ENCODE peak calls at places on chromosome 1, in five cellular contexts. One of them, this sample, is unnamed.

GRCh38 chr1:112410704-112411103 is 14.7 kb downstream of the CTTNBP2NL start:
- DNase-seq in WTC11: no peak
- DNase-seq in neural progenitor cell: no peak
- DNase-seq in AG09319: no peak
- DNase-seq in ovary: no peak
- DNase-seq in this sample: no peak

GRCh38 chr1:113391643-113392271 is 1.4 kb downstream of the MAGI3 start:
- DNase-seq in neural progenitor cell: peak
- DNase-seq in AG09319: no peak
- DNase-seq in WTC11: no peak
- DNase-seq in ovary: no peak
- DNase-seq in this sample: no peak

GRCh38 chr1:234768171-234768568 is 158.2 kb upstream of the IRF2BP2 start:
- DNase-seq in WTC11: no peak
- DNase-seq in AG09319: no peak
- DNase-seq in ovary: peak
- DNase-seq in neural progenitor cell: no peak
- DNase-seq in this sample: no peak

GRCh38 chr1:15295676-15296075 is 48.7 kb downstream of the FHAD1 start:
- DNase-seq in neural progenitor cell: no peak
- DNase-seq in AG09319: no peak
- DNase-seq in WTC11: no peak
- DNase-seq in ovary: no peak
- DNase-seq in this sample: no peak

GRCh38 chr1:44300882-44301281 is 54.2 kb downstream of the ERI3 start:
- DNase-seq in AG09319: no peak
- DNase-seq in neural progenitor cell: peak
- DNase-seq in WTC11: no peak
- DNase-seq in ovary: no peak
- DNase-seq in this sample: no peak

GRCh38 chr1:195740862-195741261 is 867.4 kb downstream of the KCNT2 start:
- DNase-seq in WTC11: no peak
- DNase-seq in neural progenitor cell: no peak
- DNase-seq in AG09319: no peak
- DNase-seq in ovary: no peak
- DNase-seq in this sample: no peak

GRCh38 chr1:37176269-37176668 is 142.0 kb upstream of the GRIK3 start:
- DNase-seq in ovary: no peak
- DNase-seq in WTC11: no peak
- DNase-seq in neural progenitor cell: no peak
- DNase-seq in AG09319: no peak
- DNase-seq in this sample: no peak

GRCh38 chr1:241610056-241610815 is 29.9 kb downstream of the CHML start:
- DNase-seq in AG09319: no peak
- DNase-seq in WTC11: no peak
- DNase-seq in ovary: no peak
- DNase-seq in neural progenitor cell: peak
- DNase-seq in this sample: no peak

GRCh38 chr1:147892731-147893214 is 9.8 kb upstream of the GJA8 start:
- DNase-seq in neural progenitor cell: peak
- DNase-seq in ovary: peak
- DNase-seq in AG09319: peak
- DNase-seq in WTC11: peak
- DNase-seq in this sample: no peak

GRCh38 chr1:236311040-236311439 is 29.3 kb upstream of the ERO1B start:
- DNase-seq in ovary: no peak
- DNase-seq in AG09319: no peak
- DNase-seq in WTC11: no peak
- DNase-seq in neural progenitor cell: peak
- DNase-seq in this sample: no peak

GRCh38 chr1:236823559-236823958 is 28.5 kb downstream of the MTR start:
- DNase-seq in AG09319: no peak
- DNase-seq in ovary: no peak
- DNase-seq in WTC11: no peak
- DNase-seq in neural progenitor cell: no peak
- DNase-seq in this sample: no peak

GRCh38 chr1:56617141-56617540 is 28.0 kb upstream of the PRKAA2 start:
- DNase-seq in neural progenitor cell: peak
- DNase-seq in ovary: no peak
- DNase-seq in AG09319: no peak
- DNase-seq in WTC11: no peak
- DNase-seq in this sample: no peak

GRCh38 chr1:12194666-12195216 is 27.9 kb downstream of the TNFRSF1B start:
- DNase-seq in neural progenitor cell: no peak
- DNase-seq in ovary: no peak
- DNase-seq in WTC11: no peak
- DNase-seq in AG09319: no peak
- DNase-seq in this sample: no peak

GRCh38 chr1:26959722-26960624 is at the start of gene KDF1:
- DNase-seq in WTC11: peak
- DNase-seq in AG09319: no peak
- DNase-seq in neural progenitor cell: peak
- DNase-seq in ovary: no peak
- DNase-seq in this sample: peak

GRCh38 chr1:158121604-158122254 is 59.0 kb upstream of the CD1D start:
- DNase-seq in ovary: peak
- DNase-seq in AG09319: no peak
- DNase-seq in WTC11: peak
- DNase-seq in neural progenitor cell: peak
- DNase-seq in this sample: no peak

GRCh38 chr1:227306689-227307088 is 11.6 kb downstream of the CDC42BPA start:
- DNase-seq in neural progenitor cell: no peak
- DNase-seq in WTC11: no peak
- DNase-seq in AG09319: no peak
- DNase-seq in ovary: no peak
- DNase-seq in this sample: no peak

GRCh38 chr1:6108937-6109636 is 63.4 kb downstream of the KCNAB2 start:
- DNase-seq in ovary: no peak
- DNase-seq in neural progenitor cell: peak
- DNase-seq in WTC11: peak
- DNase-seq in AG09319: no peak
- DNase-seq in this sample: no peak

GRCh38 chr1:30998171-30998570 is 67.3 kb downstream of the PUM1 start:
- DNase-seq in AG09319: no peak
- DNase-seq in ovary: no peak
- DNase-seq in WTC11: no peak
- DNase-seq in neural progenitor cell: no peak
- DNase-seq in this sample: no peak

GRCh38 chr1:153272186-153272585 is 12.7 kb downstream of the LORICRIN start:
- DNase-seq in ovary: no peak
- DNase-seq in neural progenitor cell: no peak
- DNase-seq in WTC11: no peak
- DNase-seq in AG09319: no peak
- DNase-seq in this sample: no peak

GRCh38 chr1:153277852-153278251 is 18.4 kb downstream of the LORICRIN start:
- DNase-seq in neural progenitor cell: no peak
- DNase-seq in ovary: no peak
- DNase-seq in WTC11: peak
- DNase-seq in AG09319: no peak
- DNase-seq in this sample: no peak
- TF ChIP-seq CTCF in neural progenitor cell: peak
- TF ChIP-seq CTCF in ovary: no peak
- TF ChIP-seq CTCF in WTC11: peak
- TF ChIP-seq CTCF in AG09319: peak
- TF ChIP-seq CTCF in this sample: peak

DNA sequence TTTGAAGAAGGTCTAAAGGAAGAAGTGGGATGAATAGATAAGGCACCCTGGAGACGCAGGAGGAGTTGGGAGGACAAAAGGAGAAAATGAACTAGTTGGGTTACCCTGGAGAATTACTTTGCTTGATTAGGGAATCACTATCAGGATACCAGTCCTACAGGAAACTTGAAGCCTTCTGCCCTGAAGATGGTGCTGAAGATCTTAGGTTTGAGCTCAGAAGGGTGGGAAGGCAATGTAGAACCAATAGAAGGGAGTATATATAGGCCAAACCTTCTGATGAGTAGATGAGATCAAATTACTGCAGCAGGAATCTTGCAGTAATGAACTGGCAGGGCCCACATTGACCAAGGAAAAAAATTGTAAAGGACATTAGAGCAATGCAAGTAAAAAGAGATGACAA is 116.4 kb upstream of the CACYBP start:
- DNase-seq in ovary: no peak
- DNase-seq in neural progenitor cell: peak
- DNase-seq in WTC11: no peak
- DNase-seq in AG09319: peak
- DNase-seq in this sample: no peak
- TF ChIP-seq CTCF in ovary: no peak
- TF ChIP-seq CTCF in neural progenitor cell: peak
- TF ChIP-seq CTCF in WTC11: no peak
- TF ChIP-seq CTCF in AG09319: peak
- TF ChIP-seq CTCF in this sample: no peak

GRCh38 chr1:109598655-109599054 is 20.8 kb downstream of the GNAT2 start:
- DNase-seq in AG09319: no peak
- DNase-seq in WTC11: peak
- DNase-seq in ovary: no peak
- DNase-seq in neural progenitor cell: peak
- DNase-seq in this sample: no peak
- TF ChIP-seq CTCF in AG09319: no peak
- TF ChIP-seq CTCF in WTC11: no peak
- TF ChIP-seq CTCF in ovary: no peak
- TF ChIP-seq CTCF in neural progenitor cell: peak
- TF ChIP-seq CTCF in this sample: no peak

DNA sequence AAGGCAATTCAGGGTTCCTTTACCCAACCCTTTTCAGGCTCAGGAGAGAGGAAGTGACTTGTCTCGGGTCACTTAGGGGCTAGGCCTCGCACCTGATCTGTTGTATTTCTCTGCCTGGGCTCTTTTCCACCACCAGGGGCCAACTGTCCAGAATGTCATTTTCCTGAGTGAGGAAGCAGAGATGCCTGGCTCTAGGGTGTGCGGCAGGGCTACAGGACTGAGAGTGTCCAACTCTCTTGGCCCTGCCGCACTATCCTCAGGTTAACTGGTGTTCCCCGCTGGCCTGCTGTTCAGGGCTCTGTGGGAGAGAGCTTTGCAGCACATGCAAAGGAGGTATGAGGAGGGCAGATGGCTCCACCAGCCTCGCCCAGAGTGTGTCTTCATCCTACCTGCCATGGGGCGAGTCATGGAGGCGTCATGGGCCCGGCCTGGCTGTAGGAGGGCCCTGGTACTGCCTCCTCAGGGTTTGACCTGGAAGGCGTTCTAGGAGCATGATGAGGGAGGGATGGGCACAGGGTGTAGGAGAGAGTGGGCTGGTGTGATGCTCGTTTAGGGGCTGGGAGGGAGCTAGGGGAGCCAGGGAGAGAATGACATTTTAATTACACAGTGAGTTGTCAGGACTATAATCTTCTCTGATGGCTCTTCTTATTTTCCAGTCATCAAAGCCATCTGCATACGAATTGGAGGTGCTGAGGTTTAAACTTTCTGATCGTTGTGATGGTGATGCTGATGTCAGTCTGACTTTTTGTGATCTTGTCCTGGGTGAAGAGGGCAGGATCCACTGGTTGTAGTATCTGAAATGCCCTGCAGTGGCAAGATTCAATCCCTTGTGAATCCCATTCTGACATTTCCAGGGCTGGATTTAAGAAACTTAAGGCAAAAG is 128.4 kb downstream of the NOS1AP start:
- DNase-seq in WTC11: peak
- DNase-seq in AG09319: no peak
- DNase-seq in ovary: no peak
- DNase-seq in neural progenitor cell: no peak
- DNase-seq in this sample: no peak
- TF ChIP-seq CTCF in WTC11: no peak
- TF ChIP-seq CTCF in AG09319: no peak
- TF ChIP-seq CTCF in ovary: no peak
- TF ChIP-seq CTCF in neural progenitor cell: peak
- TF ChIP-seq CTCF in this sample: no peak

GRCh38 chr1:10540277-10541005 is 65.7 kb downstream of the PEX14 start:
- DNase-seq in ovary: no peak
- DNase-seq in neural progenitor cell: no peak
- DNase-seq in AG09319: no peak
- DNase-seq in WTC11: no peak
- DNase-seq in this sample: no peak
- TF ChIP-seq CTCF in ovary: no peak
- TF ChIP-seq CTCF in neural progenitor cell: no peak
- TF ChIP-seq CTCF in AG09319: no peak
- TF ChIP-seq CTCF in WTC11: no peak
- TF ChIP-seq CTCF in this sample: no peak

GRCh38 chr1:154416496-154417337 is 11.6 kb downstream of the IL6R start:
- DNase-seq in WTC11: no peak
- DNase-seq in ovary: no peak
- DNase-seq in neural progenitor cell: no peak
- DNase-seq in AG09319: no peak
- DNase-seq in this sample: no peak
- TF ChIP-seq CTCF in WTC11: no peak
- TF ChIP-seq CTCF in ovary: no peak
- TF ChIP-seq CTCF in neural progenitor cell: no peak
- TF ChIP-seq CTCF in AG09319: no peak
- TF ChIP-seq CTCF in this sample: no peak

GRCh38 chr1:46341222-46342083 is 846 bp downstream of the NSUN4 start:
- DNase-seq in neural progenitor cell: peak
- DNase-seq in ovary: peak
- DNase-seq in AG09319: no peak
- DNase-seq in WTC11: peak
- DNase-seq in this sample: no peak

GRCh38 chr1:46343705-46344104 is 3.1 kb downstream of the NSUN4 start:
- DNase-seq in WTC11: no peak
- DNase-seq in neural progenitor cell: no peak
- DNase-seq in AG09319: no peak
- DNase-seq in ovary: no peak
- DNase-seq in this sample: no peak

GRCh38 chr1:46343351-46343695 is 2.7 kb downstream of the NSUN4 start:
- DNase-seq in WTC11: no peak
- DNase-seq in AG09319: no peak
- DNase-seq in ovary: no peak
- DNase-seq in neural progenitor cell: no peak
- DNase-seq in this sample: no peak

GRCh38 chr1:46342677-46343350 is 2.2 kb downstream of the NSUN4 start:
- DNase-seq in ovary: no peak
- DNase-seq in WTC11: no peak
- DNase-seq in neural progenitor cell: no peak
- DNase-seq in AG09319: no peak
- DNase-seq in this sample: no peak

DNA sequence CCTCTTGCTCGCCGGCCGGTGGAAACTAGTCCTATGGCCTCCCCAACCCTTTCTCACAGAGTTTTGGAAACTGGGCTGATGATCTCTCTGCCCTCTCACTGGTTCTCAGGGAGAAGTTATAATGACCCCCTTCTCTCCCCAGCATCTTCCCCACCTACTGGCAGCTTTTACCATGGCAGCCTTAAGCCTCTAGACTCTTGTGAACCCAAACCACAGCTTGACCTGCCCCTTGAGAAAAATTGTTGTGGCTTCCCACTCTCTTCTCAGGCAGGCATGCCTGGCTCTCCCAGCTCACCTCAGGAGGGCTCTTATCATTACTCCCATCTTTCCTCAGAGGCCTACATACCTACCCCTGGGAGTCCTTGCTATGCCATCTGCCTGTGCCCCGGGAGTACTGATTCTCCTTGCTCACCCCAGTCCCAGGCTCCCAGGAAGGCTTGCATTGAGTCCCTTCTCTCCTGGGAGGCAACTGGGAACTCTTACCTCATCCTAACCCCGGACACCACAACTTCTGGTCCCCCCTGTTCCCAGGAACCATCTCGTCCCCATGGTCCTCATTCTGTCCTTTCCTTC is 1.6 kb downstream of the NSUN4 start:
- DNase-seq in AG09319: no peak
- DNase-seq in neural progenitor cell: peak
- DNase-seq in WTC11: peak
- DNase-seq in ovary: no peak
- DNase-seq in this sample: no peak
- TF ChIP-seq CTCF in AG09319: peak
- TF ChIP-seq CTCF in neural progenitor cell: peak
- TF ChIP-seq CTCF in WTC11: no peak
- TF ChIP-seq CTCF in ovary: no peak
- TF ChIP-seq CTCF in this sample: peak